ENCODE peak calls at places on chromosomes 3 and 15, in ten cellular contexts. P, S, V, L, G, A, K, Z, C and X are unnamed samples.

GRCh38 chr3:24005669-24006068 is 60.6 kb downstream of the NR1D2 start:
- DNase-seq in P (no peak), S (no peak), V (no peak), L (no peak), G (no peak), A (no peak), K (no peak), Z (no peak), C (no peak), X (no peak)

GRCh38 chr15:35757323-35757722 is 211.4 kb upstream of the DPH6 start:
- DNase-seq in P (no peak), S (no peak), V (no peak), L (no peak), G (no peak), A (no peak), K (no peak), Z (no peak), C (no peak), X (no peak)

GRCh38 chr3:142844339-142844977 is 44.4 kb downstream of the PCOLCE2 start:
- DNase-seq in P (no peak), S (no peak), V (no peak), L (no peak), G (no peak), A (peak; percentile 38), K (peak; percentile 76), Z (no peak), C (no peak), X (no peak)

GRCh38 chr3:138114988-138115971 is at the start of gene DZIP1L:
- DNase-seq in P (no peak), S (no peak), V (no peak), L (peak; percentile 60), G (peak; percentile 15), A (peak; percentile 70), K (peak; percentile 35), Z (no peak), C (peak; percentile 56), X (peak; percentile 76)

GRCh38 chr3:117910820-117911524 is 1123.7 kb downstream of the IGSF11 start:
- DNase-seq in P (no peak), S (no peak), V (no peak), L (no peak), G (no peak), A (no peak), K (no peak), Z (no peak), C (no peak), X (peak; percentile 46)

GRCh38 chr3:31409866-31410265 is 122.9 kb upstream of the STT3B start:
- DNase-seq in P (no peak), S (no peak), V (no peak), L (no peak), G (no peak), A (no peak), K (no peak), Z (no peak), C (no peak), X (no peak)

GRCh38 chr3:27147215-27147614 is 222.0 kb downstream of the NEK10 start:
- DNase-seq in P (no peak), S (no peak), V (no peak), L (no peak), G (no peak), A (peak; percentile 9), K (no peak), Z (no peak), C (no peak), X (no peak)

GRCh38 chr3:38542401-38543298 is 46.5 kb downstream of the EXOG start:
- DNase-seq in P (no peak), S (no peak), V (no peak), L (no peak), G (no peak), A (peak; percentile 25), K (no peak), Z (no peak), C (no peak), X (peak; percentile 1)